ENCODE peak calls at places on chromosomes 7 and 10, in nine cellular contexts. T, Y, K, D, B, N, M, Z and O are unnamed samples.

GRCh38 chr10:97333601-97334369 is 744 bp downstream of the FRAT2 start:
- DNase-seq in T (no peak), Y (peak), K (peak), D (peak), B (no peak), N (no peak), M (peak), Z (no peak), O (no peak)

GRCh38 chr10:100883322-100883821 is 29.4 kb upstream of the SLF2 start:
- DNase-seq in T (no peak), Y (no peak), K (no peak), D (no peak), B (no peak), N (no peak), M (no peak), Z (no peak), O (no peak)

GRCh38 chr7:155653773-155654172 is 9.3 kb downstream of the RBM33 start:
- DNase-seq in T (peak), Y (peak), K (no peak), D (no peak), B (no peak), N (no peak), M (peak), Z (no peak), O (no peak)

GRCh38 chr10:81961451-81962184 is 86.6 kb downstream of the NRG3 start:
- DNase-seq in T (no peak), Y (peak), K (no peak), D (no peak), B (no peak), N (no peak), M (no peak), Z (no peak), O (no peak)

GRCh38 chr10:52308251-52309031 is 5.6 kb upstream of the DKK1 start:
- DNase-seq in T (peak), Y (peak), K (no peak), D (no peak), B (peak), N (no peak), M (peak), Z (no peak), O (peak)

GRCh38 chr10:95430231-95430951 is 130.8 kb downstream of the SORBS1 start:
- DNase-seq in T (peak), Y (peak), K (peak), D (peak), B (peak), N (peak), M (peak), Z (peak), O (no peak)

GRCh38 chr10:114694735-114695134 is 36.7 kb upstream of the ABLIM1 start:
- DNase-seq in T (no peak), Y (peak), K (peak), D (peak), B (peak), N (peak), M (no peak), Z (no peak), O (no peak)

GRCh38 chr7:112547916-112548315 is 67.1 kb downstream of the LSMEM1 start:
- DNase-seq in T (no peak), Y (peak), K (no peak), D (no peak), B (no peak), N (no peak), M (no peak), Z (no peak), O (no peak)

GRCh38 chr7:69365588-69366241 is 232.6 kb upstream of the AUTS2 start:
- DNase-seq in T (no peak), Y (peak), K (no peak), D (no peak), B (peak), N (no peak), M (peak), Z (no peak), O (no peak)

GRCh38 chr7:152588350-152588749 is 87.6 kb downstream of the XRCC2 start:
- DNase-seq in T (no peak), Y (peak), K (no peak), D (no peak), B (no peak), N (no peak), M (peak), Z (no peak), O (no peak)

GRCh38 chr10:78231930-78232329 is 198.3 kb downstream of the RPS24 start:
- DNase-seq in T (no peak), Y (peak), K (no peak), D (no peak), B (no peak), N (no peak), M (peak), Z (no peak), O (no peak)

GRCh38 chr10:52668024-52668423 is 104.6 kb downstream of the MBL2 start:
- DNase-seq in T (peak), Y (no peak), K (no peak), D (no peak), B (no peak), N (no peak), M (peak), Z (no peak), O (no peak)

GRCh38 chr7:1458676-1459511 is at the start of gene MICALL2:
- DNase-seq in T (peak), Y (peak), K (peak), D (peak), B (peak), N (no peak), M (peak), Z (no peak), O (no peak)

GRCh38 chr10:9035355-9035754 is 980.9 kb downstream of the GATA3 start:
- DNase-seq in T (no peak), Y (no peak), K (no peak), D (no peak), B (no peak), N (no peak), M (no peak), Z (no peak), O (no peak)

GRCh38 chr10:77837248-77837924 is 89.2 kb downstream of the DLG5 start:
- DNase-seq in T (peak), Y (peak), K (peak), D (peak), B (peak), N (peak), M (no peak), Z (peak), O (peak)

GRCh38 chr10:86340176-86340990 is 26.2 kb downstream of the GRID1 start:
- DNase-seq in T (no peak), Y (no peak), K (no peak), D (no peak), B (no peak), N (no peak), M (no peak), Z (no peak), O (no peak)

GRCh38 chr10:112981553-112981952 is 31.5 kb downstream of the TCF7L2 start:
- DNase-seq in T (no peak), Y (no peak), K (peak), D (peak), B (no peak), N (no peak), M (no peak), Z (no peak), O (no peak)

GRCh38 chr7:47887016-47887640 is 61.1 kb downstream of the PKD1L1 start:
- DNase-seq in T (no peak), Y (no peak), K (no peak), D (no peak), B (no peak), N (no peak), M (no peak), Z (no peak), O (no peak)

GRCh38 chr7:112186300-112186699 is 19.9 kb downstream of the DOCK4 start:
- DNase-seq in T (no peak), Y (no peak), K (no peak), D (no peak), B (no peak), N (no peak), M (no peak), Z (no peak), O (no peak)

GRCh38 chr10:27446091-27446918 is 57.8 kb upstream of the RAB18 start:
- DNase-seq in T (peak), Y (peak), K (no peak), D (no peak), B (peak), N (peak), M (peak), Z (no peak), O (no peak)

GRCh38 chr10:30433779-30434272 is at the start of gene MAP3K8:
- DNase-seq in T (peak), Y (peak), K (peak), D (peak), B (peak), N (peak), M (peak), Z (peak), O (no peak)

GRCh38 chr10:7773845-7774801 is 13.7 kb downstream of the KIN start:
- DNase-seq in T (no peak), Y (no peak), K (no peak), D (no peak), B (peak), N (no peak), M (no peak), Z (no peak), O (no peak)

GRCh38 chr7:51011710-51012350 is 229.1 kb upstream of the GRB10 start:
- DNase-seq in T (no peak), Y (no peak), K (no peak), D (no peak), B (no peak), N (no peak), M (no peak), Z (no peak), O (no peak)

GRCh38 chr7:151337346-151337745 is 4.3 kb upstream of the NUB1 start:
- DNase-seq in T (no peak), Y (no peak), K (no peak), D (no peak), B (no peak), N (no peak), M (no peak), Z (no peak), O (no peak)

GRCh38 chr7:147509052-147509480 is 1081.5 kb upstream of the C7orf33 start:
- DNase-seq in T (peak), Y (peak), K (no peak), D (no peak), B (no peak), N (no peak), M (peak), Z (no peak), O (no peak)

GRCh38 chr10:98344589-98345038 is 70.4 kb downstream of the PYROXD2 start:
- DNase-seq in T (peak), Y (peak), K (no peak), D (no peak), B (no peak), N (no peak), M (peak), Z (no peak), O (no peak)

GRCh38 chr10:102065561-102066420 is 642 bp downstream of the HPS6 start:
- DNase-seq in T (peak), Y (peak), K (no peak), D (peak), B (peak), N (no peak), M (peak), Z (no peak), O (no peak)

GRCh38 chr7:30920584-30921539 is 9.2 kb downstream of the AQP1 start:
- DNase-seq in T (peak), Y (peak), K (no peak), D (no peak), B (no peak), N (no peak), M (peak), Z (no peak), O (no peak)

GRCh38 chr7:4958477-4959301 is at the start of gene MMD2:
- DNase-seq in T (no peak), Y (no peak), K (no peak), D (no peak), B (peak), N (no peak), M (no peak), Z (no peak), O (no peak)

GRCh38 chr10:12279281-12279680 is 70.1 kb upstream of the CAMK1D start:
- DNase-seq in T (no peak), Y (peak), K (no peak), D (no peak), B (no peak), N (no peak), M (no peak), Z (no peak), O (no peak)

GRCh38 chr10:995559-995926 is 7.3 kb downstream of the GTPBP4 start:
- DNase-seq in T (no peak), Y (no peak), K (no peak), D (no peak), B (no peak), N (no peak), M (no peak), Z (no peak), O (no peak)

GRCh38 chr10:6002809-6003500 is 25.6 kb upstream of the IL15RA start:
- DNase-seq in T (no peak), Y (no peak), K (no peak), D (peak), B (no peak), N (no peak), M (no peak), Z (no peak), O (no peak)

GRCh38 chr10:96616961-96617360 is 30.1 kb upstream of the TM9SF3 start:
- DNase-seq in T (no peak), Y (no peak), K (no peak), D (no peak), B (no peak), N (no peak), M (no peak), Z (no peak), O (no peak)

GRCh38 chr7:70695804-70696104 is 436.2 kb upstream of the GALNT17 start:
- DNase-seq in T (no peak), Y (no peak), K (no peak), D (no peak), B (peak), N (no peak), M (no peak), Z (no peak), O (no peak)

GRCh38 chr10:82880776-82881175 is 1005.8 kb downstream of the NRG3 start:
- DNase-seq in T (no peak), Y (no peak), K (no peak), D (no peak), B (no peak), N (no peak), M (no peak), Z (no peak), O (no peak)

GRCh38 chr10:119030421-119031250 is 1.1 kb downstream of the NANOS1 start:
- DNase-seq in T (peak), Y (peak), K (peak), D (peak), B (peak), N (peak), M (peak), Z (no peak), O (no peak)

GRCh38 chr7:47267346-47267745 is 314.6 kb downstream of the TNS3 start:
- DNase-seq in T (no peak), Y (no peak), K (no peak), D (no peak), B (no peak), N (no peak), M (no peak), Z (no peak), O (no peak)

GRCh38 chr10:79298403-79299244 is 48.6 kb upstream of the PPIF start:
- DNase-seq in T (peak), Y (peak), K (peak), D (peak), B (no peak), N (no peak), M (peak), Z (peak), O (no peak)

GRCh38 chr7:158272091-158272490 is 315.5 kb downstream of the PTPRN2 start:
- DNase-seq in T (no peak), Y (no peak), K (no peak), D (no peak), B (no peak), N (no peak), M (no peak), Z (no peak), O (no peak)

GRCh38 chr10:63415635-63416244 is 50.0 kb downstream of the JMJD1C start:
- DNase-seq in T (no peak), Y (no peak), K (no peak), D (no peak), B (no peak), N (no peak), M (no peak), Z (no peak), O (no peak)